ENCODE peak calls at places on chromosomes 12 and 14, in seven cellular contexts. Q is GM23338, E is breast epithelium, F is stomach, L is prostate gland, R is Panc1, U is spleen. Z is an unnamed sample. For H3K4me1, the result is how much of the 10 kb centered on the place peaks cover.

GRCh38 chr14:54564799-54565235 is 2.1 kb upstream of the SAMD4A start:
- DNase-seq in Q (no peak), E (no peak), F (no peak), L (no peak), R (no peak), U (no peak), Z (no peak)

GRCh38 chr12:105705765-105706164 is 375.3 kb downstream of the C12orf75 start:
- DNase-seq in Q (peak), E (no peak), F (peak), L (peak), R (peak), U (no peak), Z (no peak)

GRCh38 chr12:52452101-52452500 is at the start of gene KRT6B:
- DNase-seq in Q (no peak), E (no peak), F (no peak), L (no peak), R (no peak), U (no peak), Z (no peak)

GRCh38 chr14:73634333-73634833 is 10.4 kb upstream of the DNAL1 start:
- DNase-seq in Q (peak), E (no peak), F (peak), L (peak), R (no peak), U (no peak), Z (no peak)

GRCh38 chr12:91576432-91576831 is 393.8 kb upstream of the DCN start:
- DNase-seq in Q (no peak), E (no peak), F (no peak), L (no peak), R (no peak), U (no peak), Z (no peak)

GRCh38 chr12:5945071-5946008 is at the start of gene ANO2:
- DNase-seq in Q (peak), E (no peak), F (no peak), L (no peak), R (no peak), U (no peak), Z (no peak)

GRCh38 chr14:92494512-92494911 is 19.1 kb upstream of the RIN3 start:
- DNase-seq in Q (no peak), E (no peak), F (no peak), L (no peak), R (no peak), U (no peak), Z (no peak)

GRCh38 chr12:22993639-22994038 is 368.7 kb downstream of the ETNK1 start:
- DNase-seq in Q (no peak), E (no peak), F (no peak), L (no peak), R (no peak), U (no peak), Z (no peak)

GRCh38 chr12:25829192-25829591 is 129.3 kb upstream of the RASSF8 start:
- DNase-seq in Q (no peak), E (no peak), F (no peak), L (peak), R (no peak), U (no peak), Z (no peak)

GRCh38 chr12:106058256-106059182 is 80.2 kb downstream of the NUAK1 start:
- DNase-seq in Q (no peak), E (no peak), F (no peak), L (no peak), R (no peak), U (no peak), Z (no peak)

GRCh38 chr12:109052415-109053323 is at the start of gene USP30:
- DNase-seq in Q (peak), E (peak), F (peak), L (peak), R (no peak), U (peak), Z (peak)
- TF ChIP-seq POLR2AphosphoS5 in Q (peak), E (peak), F (peak), L (peak), R (peak), U (peak), Z (peak)

GRCh38 chr14:28896337-28896736 is 129.8 kb downstream of the FOXG1 start:
- DNase-seq in Q (no peak), E (no peak), F (no peak), L (no peak), R (no peak), U (no peak), Z (no peak)

GRCh38 chr14:28895389-28895788 is 128.8 kb downstream of the FOXG1 start:
- DNase-seq in Q (no peak), E (no peak), F (no peak), L (no peak), R (no peak), U (no peak), Z (no peak)
- H3K4me1 ChIP-seq in Q (under half), E (under half), F (under half), L (under half), R (under half), U (under half), Z (under half)

DNA sequence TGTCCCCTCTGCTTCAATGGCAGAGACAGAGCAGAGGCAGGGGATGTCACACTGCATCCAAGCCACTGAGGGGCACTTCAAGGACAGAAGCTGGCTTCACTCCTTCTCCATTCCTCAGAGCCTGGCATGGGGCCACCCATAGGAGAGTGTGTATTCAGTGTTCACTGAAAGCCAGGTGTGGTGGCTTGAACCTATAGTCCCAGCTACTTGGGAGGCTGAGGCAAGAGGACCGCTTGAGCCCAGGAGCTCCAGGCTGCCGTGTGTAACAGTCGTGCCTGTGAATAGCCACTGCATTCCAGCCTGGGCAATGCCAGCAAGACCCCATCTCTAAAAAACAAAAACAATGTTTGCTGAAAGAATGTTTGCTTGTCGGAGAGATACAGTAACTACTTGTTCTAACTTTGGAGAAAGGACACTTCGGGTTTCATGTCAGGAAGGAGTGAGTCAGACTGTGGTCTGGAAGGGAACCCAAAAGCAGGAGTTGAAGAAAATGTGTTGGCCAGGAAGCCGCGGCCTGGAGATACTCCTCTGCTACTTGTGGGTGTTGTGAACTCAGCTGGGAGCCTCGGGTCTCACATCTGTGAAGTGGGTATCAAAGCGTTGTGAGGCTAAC is 43.4 kb downstream of the ELK3 start:
- DNase-seq in Q (no peak), E (no peak), F (peak), L (no peak), R (peak), U (peak), Z (no peak)
- TF ChIP-seq POLR2AphosphoS5 in Q (no peak), E (peak), F (peak), L (peak), R (no peak), U (peak), Z (no peak)

GRCh38 chr12:120118710-120119097 is 2.2 kb upstream of the RAB35 start:
- DNase-seq in Q (no peak), E (no peak), F (no peak), L (no peak), R (no peak), U (no peak), Z (no peak)
- H3K4me1 ChIP-seq in Q (under half), E (under half), F (half or more), L (under half), R (under half), U (half or more), Z (under half)

DNA sequence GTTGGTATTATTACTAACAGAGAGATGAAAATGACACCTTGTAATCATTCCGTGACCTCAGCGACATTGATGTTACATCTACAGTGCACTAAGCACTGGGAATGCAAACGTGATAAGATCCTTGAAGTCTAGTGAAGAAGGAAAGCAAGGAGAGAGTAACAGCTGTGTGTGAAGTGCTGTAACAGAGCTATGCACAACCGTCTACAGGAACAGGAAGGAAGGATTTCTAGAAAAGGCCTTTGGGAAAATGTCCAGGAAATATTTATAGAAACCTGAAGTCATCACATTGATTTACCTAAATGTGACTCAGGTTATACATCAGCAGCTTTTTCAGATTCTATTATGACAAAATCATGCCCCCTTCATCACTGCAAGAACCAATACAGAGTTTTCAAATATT is 304.2 kb upstream of the AMIGO2 start:
- DNase-seq in Q (no peak), E (no peak), F (no peak), L (no peak), R (no peak), U (no peak), Z (no peak)
- TF ChIP-seq POLR2AphosphoS5 in Q (no peak), E (no peak), F (no peak), L (no peak), R (no peak), U (no peak), Z (no peak)